ENCODE peak calls at places on chromosomes 2 and 18, in five cellular contexts. F is SK-N-SH, Y is PC-3, N is GM23248, T is neuronal stem cell. E is an unnamed sample.

GRCh38 chr2:239934571-239935171 is 90.5 kb downstream of the NDUFA10 start:
- DNase-seq in F (peak; percentile 78), Y (peak; percentile 54), N (peak; percentile 65), T (peak; percentile 79), E (no peak)

GRCh38 chr2:121858406-121858805 is 103.0 kb downstream of the TSN start:
- DNase-seq in F (no peak), Y (peak; percentile 15), N (peak; percentile 61), T (no peak), E (no peak)

GRCh38 chr2:218952160-218952559 is 7.3 kb upstream of the CDK5R2 start:
- DNase-seq in F (no peak), Y (no peak), N (no peak), T (no peak), E (no peak)

GRCh38 chr2:207504513-207505171 is 25.1 kb upstream of the CREB1 start:
- DNase-seq in F (no peak), Y (no peak), N (peak; percentile 78), T (no peak), E (no peak)

GRCh38 chr2:105546623-105546964 is 147.7 kb upstream of the FHL2 start:
- DNase-seq in F (no peak), Y (peak; percentile 44), N (no peak), T (no peak), E (no peak)

GRCh38 chr18:58025733-58026132 is 18.3 kb upstream of the NEDD4L start:
- DNase-seq in F (no peak), Y (no peak), N (peak; percentile 34), T (no peak), E (no peak)

GRCh38 chr18:79643049-79643765 is 36.4 kb upstream of the CTDP1 start:
- DNase-seq in F (no peak), Y (no peak), N (no peak), T (no peak), E (no peak)

GRCh38 chr18:13406770-13407169 is 188.2 kb downstream of the LDLRAD4 start:
- DNase-seq in F (no peak), Y (no peak), N (no peak), T (no peak), E (no peak)

GRCh38 chr18:28974504-28974903 is 797.6 kb upstream of the CDH2 start:
- DNase-seq in F (no peak), Y (peak; percentile 26), N (no peak), T (no peak), E (no peak)

GRCh38 chr18:22790545-22791415 is 142.3 kb upstream of the RBBP8 start:
- DNase-seq in F (no peak), Y (no peak), N (no peak), T (no peak), E (no peak)

GRCh38 chr18:10838594-10838993 is 310.8 kb downstream of the PIEZO2 start:
- DNase-seq in F (no peak), Y (no peak), N (no peak), T (no peak), E (no peak)

GRCh38 chr18:52326001-52326400 is 14.0 kb upstream of the DCC start:
- DNase-seq in F (no peak), Y (peak; percentile 39), N (no peak), T (no peak), E (no peak)

GRCh38 chr2:164826293-164827243 is 15.1 kb downstream of the COBLL1 start:
- DNase-seq in F (peak; percentile 71), Y (peak; percentile 65), N (peak; percentile 50), T (no peak), E (no peak)

GRCh38 chr2:71938659-71939587 is 208.7 kb downstream of the CYP26B1 start:
- DNase-seq in F (peak; percentile 3), Y (no peak), N (no peak), T (no peak), E (no peak)

GRCh38 chr2:85797959-85798358 is 44.2 kb downstream of the ATOH8 start:
- DNase-seq in F (peak; percentile 72), Y (peak; percentile 44), N (peak; percentile 59), T (no peak), E (no peak)

GRCh38 chr18:69257861-69258458 is 142.7 kb upstream of the DOK6 start:
- DNase-seq in F (no peak), Y (peak; percentile 28), N (peak; percentile 92), T (no peak), E (no peak)

GRCh38 chr2:113257511-113258264 is 21.0 kb downstream of the PAX8 start:
- DNase-seq in F (no peak), Y (no peak), N (no peak), T (no peak), E (no peak)

GRCh38 chr18:35193313-35193712 is 47.5 kb upstream of the ZNF397 start:
- DNase-seq in F (no peak), Y (no peak), N (no peak), T (no peak), E (no peak)

GRCh38 chr2:179826297-179826696 is 35.1 kb downstream of the ZNF385B start:
- DNase-seq in F (no peak), Y (no peak), N (no peak), T (no peak), E (no peak)

GRCh38 chr18:49565656-49566055 is 3.8 kb downstream of the LIPG start:
- DNase-seq in F (peak; percentile 65), Y (no peak), N (peak; percentile 65), T (no peak), E (no peak)

GRCh38 chr18:46174317-46175039 is 70.3 kb downstream of the HAUS1 start:
- DNase-seq in F (peak; percentile 70), Y (no peak), N (peak; percentile 78), T (peak; percentile 26), E (no peak)

GRCh38 chr2:162826901-162827300 is 11.7 kb downstream of the KCNH7 start:
- DNase-seq in F (no peak), Y (no peak), N (no peak), T (no peak), E (no peak)

GRCh38 chr2:24785704-24786321 is 7.4 kb downstream of the PTRHD1 start:
- DNase-seq in F (no peak), Y (no peak), N (no peak), T (no peak), E (no peak)

GRCh38 chr2:85178980-85179411 is 45.8 kb downstream of the TCF7L1 start:
- DNase-seq in F (no peak), Y (no peak), N (no peak), T (no peak), E (no peak)

GRCh38 chr2:167264380-167264779 is 376.1 kb downstream of the XIRP2 start:
- DNase-seq in F (peak; percentile 17), Y (peak; percentile 71), N (peak; percentile 16), T (no peak), E (no peak)

GRCh38 chr18:6561029-6561861 is 146.5 kb upstream of the L3MBTL4 start:
- DNase-seq in F (no peak), Y (peak; percentile 70), N (peak; percentile 24), T (no peak), E (no peak)

GRCh38 chr2:231452799-231453508 is 11.3 kb downstream of the NCL start:
- DNase-seq in F (no peak), Y (peak; percentile 23), N (no peak), T (no peak), E (no peak)
- H3K4me1 ChIP-seq in F (no peaks in the 10 kb centered on the region), Y (no peaks in the 10 kb centered on the region), N (no peaks in the 10 kb centered on the region), T (no peaks in the 10 kb centered on the region), E (no peaks in the 10 kb centered on the region)

DNA sequence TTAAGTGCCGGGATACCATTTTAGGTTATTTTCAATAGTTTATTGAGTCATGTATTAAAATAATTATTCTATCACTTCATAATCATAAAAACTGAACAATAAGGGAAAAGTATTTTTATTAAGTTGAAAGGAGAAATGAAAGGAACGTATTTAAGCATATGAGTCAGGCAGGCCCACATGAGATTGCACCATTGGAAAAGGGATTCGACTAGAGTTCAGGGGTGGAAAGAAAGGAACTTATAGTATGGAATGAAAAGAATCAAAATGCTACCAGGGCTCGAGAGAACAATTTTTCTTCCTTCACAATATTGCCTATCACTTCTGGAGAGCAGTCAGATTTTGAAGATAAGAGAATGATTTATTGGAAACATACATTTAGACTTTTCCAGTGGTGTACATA is 516.5 kb upstream of the NETO1 start:
- DNase-seq in F (no peak), Y (no peak), N (peak; percentile 53), T (no peak), E (no peak)
- H2AFZ ChIP-seq in F (no peak overlapping the region), Y (no peak overlapping the region), N (no peak overlapping the region), T (no peak overlapping the region), E (no peak overlapping the region)

GRCh38 chr18:72843743-72844142 is 24.0 kb downstream of the NETO1 start:
- DNase-seq in F (no peak), Y (no peak), N (no peak), T (no peak), E (no peak)

GRCh38 chr18:72834731-72835130 is 33.1 kb downstream of the NETO1 start:
- DNase-seq in F (no peak), Y (no peak), N (no peak), T (no peak), E (no peak)

DNA sequence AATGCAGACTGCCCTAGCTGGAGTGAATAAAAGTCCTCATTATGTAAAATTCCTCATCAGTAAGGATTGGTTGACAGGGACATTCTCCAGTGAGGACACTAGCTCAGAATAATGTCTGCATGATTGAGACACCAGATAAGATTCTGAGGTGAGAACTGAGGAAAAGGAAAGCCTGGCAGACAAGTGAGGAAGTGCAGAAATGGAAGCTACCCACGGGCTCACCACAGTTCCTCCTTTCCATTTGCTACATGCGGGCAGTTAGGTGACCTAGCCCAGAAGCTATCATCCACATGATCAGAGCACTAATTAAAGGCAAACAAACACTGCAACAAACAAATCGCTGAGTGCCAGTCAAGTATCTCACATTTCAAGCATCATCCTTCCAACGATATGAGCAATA is 27.7 kb downstream of the NETO1 start:
- DNase-seq in F (no peak), Y (no peak), N (no peak), T (no peak), E (no peak)
- H3K4me3 ChIP-seq in F (no peak overlapping the region), Y (no peak overlapping the region), N (no peak overlapping the region), T (no peak overlapping the region), E (no peak overlapping the region)

GRCh38 chr2:241895732-241896641 is 26.5 kb downstream of the RTP5 start:
- DNase-seq in F (peak; percentile 44), Y (peak; percentile 9), N (peak; percentile 56), T (no peak), E (peak; percentile 52)
- H3K4me1 ChIP-seq in F (no peaks in the 10 kb centered on the region), Y (no peaks in the 10 kb centered on the region), N (peaks cover 8% of the 10 kb centered on the region), T (peaks cover 17% of the 10 kb centered on the region), E (peaks cover 48% of the 10 kb centered on the region)